ENCODE peak calls at places on chromosome 11, in four cellular contexts. U is BE2C; Z is AG08396; D is activated naive CD4-positive, alpha-beta T cell. O is an unnamed sample.

GRCh38 chr11:3823303-3823702 is 14.9 kb downstream of the PGAP2 start:
- DNase-seq in U (no peak), Z (peak), D (no peak), O (peak)

GRCh38 chr11:78952188-78952587 is 377.5 kb upstream of the NARS2 start:
- DNase-seq in U (no peak), Z (no peak), D (no peak), O (no peak)

GRCh38 chr11:113871331-113871730 is 4.0 kb downstream of the USP28 start:
- DNase-seq in U (no peak), Z (no peak), D (no peak), O (no peak)

GRCh38 chr11:30131535-30131934 is 99.3 kb upstream of the FSHB start:
- DNase-seq in U (no peak), Z (no peak), D (no peak), O (no peak)

GRCh38 chr11:78806214-78807004 is 231.7 kb upstream of the NARS2 start:
- DNase-seq in U (no peak), Z (no peak), D (no peak), O (no peak)

GRCh38 chr11:61059260-61059752 is 43.0 kb upstream of the CD5 start:
- DNase-seq in U (no peak), Z (no peak), D (no peak), O (no peak)

GRCh38 chr11:66556086-66556485 is 9.4 kb downstream of the ACTN3 start:
- DNase-seq in U (no peak), Z (no peak), D (no peak), O (no peak)

GRCh38 chr11:16226245-16226644 is 130.1 kb downstream of the SOX6 start:
- DNase-seq in U (peak), Z (no peak), D (no peak), O (no peak)

GRCh38 chr11:44621140-44621681 is 55.7 kb downstream of the CD82 start:
- DNase-seq in U (peak), Z (peak), D (no peak), O (peak)

GRCh38 chr11:2580444-2581050 is 119.2 kb downstream of the KCNQ1OT1 start:
- DNase-seq in U (peak), Z (no peak), D (no peak), O (no peak)

GRCh38 chr11:122099345-122100045 is 16.5 kb downstream of the BLID start:
- DNase-seq in U (no peak), Z (no peak), D (no peak), O (no peak)

GRCh38 chr11:1534171-1534570 is 37.9 kb downstream of the DUSP8 start:
- DNase-seq in U (no peak), Z (no peak), D (no peak), O (no peak)

GRCh38 chr11:5210376-5210885 is 9.9 kb upstream of the OR51V1 start:
- DNase-seq in U (no peak), Z (no peak), D (no peak), O (no peak)

GRCh38 chr11:36953986-36954385 is 355.9 kb upstream of the RAG2 start:
- DNase-seq in U (no peak), Z (no peak), D (no peak), O (no peak)

GRCh38 chr11:31815743-31816466 is 4.8 kb upstream of the PAX6 start:
- DNase-seq in U (no peak), Z (peak), D (no peak), O (no peak)

GRCh38 chr11:17298302-17298701 is 21.8 kb downstream of the NUCB2 start:
- DNase-seq in U (no peak), Z (no peak), D (no peak), O (no peak)

GRCh38 chr11:132402056-132402684 is 1031.8 kb downstream of the NTM start:
- DNase-seq in U (no peak), Z (peak), D (no peak), O (peak)

GRCh38 chr11:4118107-4118506 is 23.5 kb downstream of the RRM1 start:
- DNase-seq in U (no peak), Z (no peak), D (no peak), O (no peak)

GRCh38 chr11:71454470-71455113 is 1.6 kb downstream of the NADSYN1 start:
- DNase-seq in U (no peak), Z (no peak), D (no peak), O (no peak)

GRCh38 chr11:77311701-77312100 is 10.2 kb upstream of the GDPD4 start:
- DNase-seq in U (no peak), Z (no peak), D (no peak), O (no peak)

GRCh38 chr11:73469401-73469800 is 93.2 kb downstream of the RELT start:
- DNase-seq in U (no peak), Z (no peak), D (no peak), O (no peak)

GRCh38 chr11:93718057-93718563 is 23.2 kb downstream of the TAF1D start:
- DNase-seq in U (no peak), Z (no peak), D (no peak), O (no peak)

GRCh38 chr11:26651916-26652315 is 69.9 kb downstream of the SLC5A12 start:
- DNase-seq in U (no peak), Z (no peak), D (no peak), O (no peak)

GRCh38 chr11:88431675-88432341 is 94.3 kb upstream of the CTSC start:
- DNase-seq in U (peak), Z (no peak), D (no peak), O (no peak)

GRCh38 chr11:102367364-102367763 is 20.4 kb downstream of the BIRC2 start:
- DNase-seq in U (no peak), Z (no peak), D (no peak), O (no peak)

GRCh38 chr11:14189874-14190273 is 169.1 kb downstream of the RRAS2 start:
- DNase-seq in U (no peak), Z (no peak), D (no peak), O (no peak)

GRCh38 chr11:59859695-59860094 is 6.6 kb downstream of the TCN1 start:
- DNase-seq in U (no peak), Z (no peak), D (no peak), O (no peak)

GRCh38 chr11:34165786-34166557 is 60.5 kb downstream of the NAT10 start:
- DNase-seq in U (peak), Z (peak), D (no peak), O (no peak)

GRCh38 chr11:94958118-94958517 is 15.2 kb downstream of the CWC15 start:
- DNase-seq in U (no peak), Z (peak), D (no peak), O (no peak)

GRCh38 chr11:47111318-47111804 is 65.3 kb downstream of the ARFGAP2 start:
- DNase-seq in U (no peak), Z (no peak), D (no peak), O (no peak)

O was measured in H54.